ENCODE peak calls at places on chromosomes 2 and 18, in seven cellular contexts. O is type B pancreatic cell, Q is astrocyte of the cerebellum, N is T-helper 17 cell, I is kidney, D is lower leg skin, E is spleen. X is an unnamed sample.

GRCh38 chr2:143128681-143129580 is at the start of gene ARHGAP15:
- DNase-seq in O (no peak), E (peak; percentile 88), I (no peak), D (no peak), Q (no peak), N (peak; percentile 43), X (no peak)

GRCh38 chr2:164917296-164917903 is 37.9 kb downstream of the SLC38A11 start:
- DNase-seq in Q (peak; percentile 23), I (no peak), D (no peak), O (no peak), N (no peak), E (no peak), X (no peak)

GRCh38 chr18:9746958-9747357 is 38.9 kb downstream of the RAB31 start:
- DNase-seq in E (no peak), Q (no peak), O (no peak), N (no peak), I (no peak), D (no peak), X (no peak)

GRCh38 chr2:31384351-31384750 is 30.2 kb downstream of the XDH start:
- DNase-seq in O (no peak), Q (peak; percentile 86), I (no peak), D (no peak), E (no peak), N (no peak), X (no peak)

GRCh38 chr2:207227062-207227748 is 61.5 kb upstream of the KLF7 start:
- DNase-seq in N (no peak), E (no peak), Q (no peak), D (no peak), O (no peak), I (peak; percentile 72), X (peak; percentile 87)

GRCh38 chr2:231169475-231169874 is 29.0 kb upstream of the ARMC9 start:
- DNase-seq in O (no peak), I (no peak), N (no peak), Q (no peak), D (no peak), E (no peak), X (no peak)

GRCh38 chr2:168955321-168955720 is 54.2 kb downstream of the G6PC2 start:
- DNase-seq in N (no peak), O (no peak), D (no peak), I (no peak), E (no peak), Q (no peak), X (no peak)

GRCh38 chr2:178449700-178450573 is 1.0 kb downstream of the PRKRA start:
- DNase-seq in D (no peak), Q (no peak), I (no peak), E (no peak), O (no peak), N (peak; percentile 77), X (no peak)

GRCh38 chr2:155368934-155369333 is 670.4 kb downstream of the KCNJ3 start:
- DNase-seq in D (no peak), N (no peak), Q (no peak), O (no peak), I (no peak), E (no peak), X (no peak)

GRCh38 chr2:69366-70344 is 23.4 kb upstream of the FAM110C start:
- DNase-seq in O (no peak), N (no peak), Q (no peak), I (peak; percentile 82), D (no peak), E (no peak), X (peak; percentile 31)

GRCh38 chr2:165576409-165576808 is 106.9 kb downstream of the CSRNP3 start:
- DNase-seq in N (no peak), D (no peak), E (no peak), O (no peak), I (no peak), Q (no peak), X (no peak)

GRCh38 chr18:57631697-57632096 is 10.1 kb upstream of the NARS1 start:
- DNase-seq in Q (no peak), D (no peak), E (no peak), I (no peak), N (no peak), O (no peak), X (no peak)

GRCh38 chr18:36519358-36519757 is 221.8 kb downstream of the FHOD3 start:
- DNase-seq in E (no peak), N (no peak), Q (peak; percentile 35), I (no peak), O (no peak), D (no peak), X (no peak)

X was measured in esophagus muscularis mucosa.